ENCODE peak calls at places on chromosome 3, in five cellular contexts. H is NCI-H510A treated with DMSO at 0.1 percent for 48 hours, X is adipocyte, Z is GM12865, E is substantia nigra. W is an unnamed sample.

GRCh38 chr3:13053425-13053824 is 19.8 kb downstream of the IQSEC1 start:
- DNase-seq in H (no peak), X (no peak), Z (no peak), E (no peak), W (no peak)

GRCh38 chr3:134029734-134030381 is at the start of gene SLCO2A1:
- DNase-seq in H (peak), X (peak), Z (no peak), E (no peak), W (no peak)

GRCh38 chr3:197590313-197590962 is 34.7 kb upstream of the BDH1 start:
- DNase-seq in H (peak), X (no peak), Z (no peak), E (no peak), W (no peak)

GRCh38 chr3:31634485-31634884 is 101.8 kb downstream of the STT3B start:
- DNase-seq in H (no peak), X (peak), Z (no peak), E (no peak), W (peak)

GRCh38 chr3:11764931-11765363 is 81.7 kb downstream of the TAMM41 start:
- DNase-seq in H (no peak), X (peak), Z (no peak), E (no peak), W (no peak)

GRCh38 chr3:73498764-73499622 is 125.7 kb downstream of the PDZRN3 start:
- DNase-seq in H (no peak), X (no peak), Z (peak), E (no peak), W (no peak)

GRCh38 chr3:33447958-33448357 is 7.8 kb upstream of the UBP1 start:
- DNase-seq in H (no peak), X (no peak), Z (no peak), E (no peak), W (no peak)

GRCh38 chr3:183158552-183159006 is 4.0 kb downstream of the LAMP3 start:
- DNase-seq in H (no peak), X (peak), Z (peak), E (no peak), W (no peak)

GRCh38 chr3:158918451-158918850 is 116.6 kb downstream of the MFSD1 start:
- DNase-seq in H (no peak), X (no peak), Z (no peak), E (no peak), W (no peak)

GRCh38 chr3:43755511-43756200 is 64.9 kb downstream of the ABHD5 start:
- DNase-seq in H (no peak), X (no peak), Z (no peak), E (no peak), W (no peak)

GRCh38 chr3:136114421-136114820 is 81.7 kb downstream of the MSL2 start:
- DNase-seq in H (peak), X (no peak), Z (no peak), E (no peak), W (no peak)

GRCh38 chr3:47533481-47533880 is 20.0 kb upstream of the ELP6 start:
- DNase-seq in H (no peak), X (no peak), Z (no peak), E (no peak), W (no peak)

GRCh38 chr3:120192159-120192558 is 92.9 kb downstream of the GPR156 start:
- DNase-seq in H (no peak), X (no peak), Z (no peak), E (no peak), W (no peak)

GRCh38 chr3:41175365-41175764 is 23.9 kb upstream of the CTNNB1 start:
- DNase-seq in H (no peak), X (no peak), Z (no peak), E (no peak), W (no peak)

GRCh38 chr3:31486865-31487533 is 45.7 kb upstream of the STT3B start:
- DNase-seq in H (no peak), X (no peak), Z (no peak), E (no peak), W (no peak)

GRCh38 chr3:156509209-156510174 is 45.4 kb downstream of the SSR3 start:
- DNase-seq in H (peak), X (peak), Z (peak), E (no peak), W (peak)

GRCh38 chr3:40173291-40173710 is 136.2 kb upstream of the EIF1B start:
- DNase-seq in H (no peak), X (no peak), Z (no peak), E (peak), W (no peak)